ENCODE peak calls at places on chromosomes 12 and 14, in eight cellular contexts. Q, V, X, Z, I, P, G and J are unnamed samples.

GRCh38 chr14:51424569-51425251 is 184.7 kb downstream of the TMX1 start:
- DNase-seq in Q (peak), V (no peak), X (no peak), Z (peak), I (no peak), P (no peak), G (peak), J (no peak)

GRCh38 chr12:106302401-106303201 is at the start of gene TCP11L2:
- DNase-seq in Q (peak), V (peak), X (peak), Z (peak), I (peak), P (peak), G (peak), J (no peak)

GRCh38 chr12:11059041-11059440 is 3.1 kb downstream of the TAS2R46 start:
- DNase-seq in Q (no peak), V (no peak), X (no peak), Z (no peak), I (no peak), P (no peak), G (peak), J (no peak)

GRCh38 chr14:63438065-63438757 is 105.0 kb downstream of the PPP2R5E start:
- DNase-seq in Q (peak), V (peak), X (no peak), Z (peak), I (peak), P (no peak), G (peak), J (peak)

GRCh38 chr12:111393700-111394275 is 11.9 kb upstream of the SH2B3 start:
- DNase-seq in Q (no peak), V (peak), X (no peak), Z (no peak), I (no peak), P (no peak), G (peak), J (no peak)

GRCh38 chr12:99658950-99659349 is 11.4 kb downstream of the GARIN6 start:
- DNase-seq in Q (no peak), V (no peak), X (no peak), Z (peak), I (no peak), P (no peak), G (no peak), J (no peak)

GRCh38 chr12:52395761-52396434 is 10.2 kb downstream of the KRT82 start:
- DNase-seq in Q (peak), V (peak), X (peak), Z (no peak), I (no peak), P (no peak), G (no peak), J (no peak)

GRCh38 chr14:24329736-24330135 is 5.1 kb downstream of the ADCY4 start:
- DNase-seq in Q (no peak), V (no peak), X (no peak), Z (no peak), I (no peak), P (no peak), G (peak), J (no peak)

GRCh38 chr14:52014601-52015267 is 25.4 kb downstream of the RTRAF start:
- DNase-seq in Q (no peak), V (no peak), X (no peak), Z (no peak), I (no peak), P (peak), G (peak), J (no peak)

GRCh38 chr14:61493239-61493638 is 171.9 kb downstream of the PRKCH start:
- DNase-seq in Q (peak), V (no peak), X (no peak), Z (peak), I (no peak), P (no peak), G (no peak), J (no peak)

GRCh38 chr12:89129471-89129870 is 222.8 kb downstream of the DUSP6 start:
- DNase-seq in Q (no peak), V (no peak), X (no peak), Z (no peak), I (no peak), P (no peak), G (no peak), J (no peak)

GRCh38 chr12:116391501-116391900 is 114.0 kb upstream of the MED13L start:
- DNase-seq in Q (no peak), V (no peak), X (no peak), Z (no peak), I (no peak), P (no peak), G (no peak), J (no peak)

GRCh38 chr12:121251838-121252237 is 41.9 kb downstream of the P2RX4 start:
- DNase-seq in Q (no peak), V (no peak), X (no peak), Z (no peak), I (no peak), P (no peak), G (no peak), J (no peak)

GRCh38 chr12:109461049-109461845 is 15.9 kb downstream of the KCTD10 start:
- DNase-seq in Q (peak), V (peak), X (no peak), Z (peak), I (no peak), P (no peak), G (no peak), J (no peak)

GRCh38 chr14:30559638-30560071 is 697 bp downstream of the G2E3 start:
- DNase-seq in Q (peak), V (no peak), X (no peak), Z (peak), I (no peak), P (no peak), G (no peak), J (no peak)

GRCh38 chr12:85835810-85836715 is at the start of gene RASSF9:
- DNase-seq in Q (peak), V (no peak), X (peak), Z (peak), I (peak), P (no peak), G (peak), J (peak)

GRCh38 chr12:104521731-104522130 is 65.0 kb downstream of the CHST11 start:
- DNase-seq in Q (no peak), V (no peak), X (no peak), Z (peak), I (no peak), P (no peak), G (no peak), J (no peak)

GRCh38 chr12:77998236-77998786 is 167.6 kb downstream of the NAV3 start:
- DNase-seq in Q (no peak), V (no peak), X (no peak), Z (peak), I (no peak), P (no peak), G (no peak), J (no peak)

GRCh38 chr12:3491938-3492867 is 1.2 kb downstream of the PRMT8 start:
- DNase-seq in Q (peak), V (no peak), X (no peak), Z (peak), I (peak), P (peak), G (peak), J (no peak)

GRCh38 chr12:116735951-116736599 is 1.8 kb downstream of the SPRING1 start:
- DNase-seq in Q (peak), V (peak), X (no peak), Z (no peak), I (no peak), P (no peak), G (no peak), J (no peak)

GRCh38 chr12:6766651-6767300 is 613 bp downstream of the PTMS start:
- DNase-seq in Q (peak), V (peak), X (peak), Z (peak), I (peak), P (peak), G (peak), J (no peak)

GRCh38 chr12:27589419-27589818 is 65.4 kb downstream of the PPFIBP1 start:
- DNase-seq in Q (no peak), V (peak), X (no peak), Z (no peak), I (no peak), P (no peak), G (no peak), J (no peak)

GRCh38 chr12:12655061-12655460 is 40.9 kb downstream of the GPR19 start:
- DNase-seq in Q (peak), V (no peak), X (no peak), Z (no peak), I (no peak), P (no peak), G (no peak), J (no peak)

GRCh38 chr14:69640931-69641330 is 29.5 kb downstream of the SUSD6 start:
- DNase-seq in Q (no peak), V (peak), X (no peak), Z (no peak), I (no peak), P (no peak), G (no peak), J (no peak)

GRCh38 chr12:94952325-94952724 is 51.2 kb downstream of the NDUFA12 start:
- DNase-seq in Q (no peak), V (no peak), X (no peak), Z (no peak), I (no peak), P (no peak), G (no peak), J (no peak)

GRCh38 chr12:22625671-22626251 is 790 bp downstream of the ETNK1 start:
- DNase-seq in Q (peak), V (no peak), X (peak), Z (peak), I (peak), P (no peak), G (peak), J (no peak)

GRCh38 chr12:13780453-13780852 is 200.9 kb downstream of the GRIN2B start:
- DNase-seq in Q (peak), V (no peak), X (no peak), Z (peak), I (no peak), P (no peak), G (no peak), J (no peak)

GRCh38 chr14:37673439-37673838 is 78.0 kb downstream of the TTC6 start:
- DNase-seq in Q (no peak), V (no peak), X (no peak), Z (no peak), I (no peak), P (no peak), G (no peak), J (no peak)

GRCh38 chr12:75888398-75888797 is 143.2 kb downstream of the PHLDA1 start:
- DNase-seq in Q (no peak), V (no peak), X (no peak), Z (no peak), I (no peak), P (no peak), G (no peak), J (no peak)
- H3K27ac ChIP-seq in Q (no peak), V (no peak), X (no peak), Z (no peak), I (no peak), P (peak), G (no peak), J (no peak)

GRCh38 chr12:81078469-81079196 is 754 bp downstream of the ACSS3 start:
- DNase-seq in Q (peak), V (no peak), X (no peak), Z (peak), I (peak), P (no peak), G (peak), J (peak)
- H3K27ac ChIP-seq in Q (peak), V (no peak), X (peak), Z (peak), I (peak), P (peak), G (peak), J (peak)

GRCh38 chr14:103058209-103059055 is 1.1 kb upstream of the CDC42BPB start:
- DNase-seq in Q (peak), V (no peak), X (peak), Z (no peak), I (peak), P (no peak), G (no peak), J (no peak)
- H3K27ac ChIP-seq in Q (peak), V (peak), X (peak), Z (peak), I (peak), P (peak), G (peak), J (peak)

GRCh38 chr14:100076630-100077029 is 11.4 kb downstream of the EVL start:
- DNase-seq in Q (no peak), V (no peak), X (no peak), Z (peak), I (no peak), P (no peak), G (no peak), J (no peak)
- H3K27ac ChIP-seq in Q (no peak), V (no peak), X (peak), Z (no peak), I (no peak), P (no peak), G (no peak), J (no peak)